ENCODE peak calls at places on chromosomes 16 and 17, in five cellular contexts. N, P, T, B and L are unnamed samples.

GRCh38 chr17:77182205-77182604 is 41.4 kb downstream of the SEC14L1 start:
- DNase-seq in N (no peak), P (no peak), T (no peak), B (no peak), L (no peak)

GRCh38 chr17:58324409-58325288 is 3.9 kb downstream of the TSPOAP1 start:
- DNase-seq in N (peak), P (no peak), T (peak), B (no peak), L (no peak)

GRCh38 chr16:76214856-76215255 is 62.3 kb upstream of the CNTNAP4 start:
- DNase-seq in N (no peak), P (no peak), T (no peak), B (no peak), L (no peak)

GRCh38 chr16:78503501-78504110 is 404.2 kb downstream of the WWOX start:
- DNase-seq in N (peak), P (peak), T (no peak), B (peak), L (no peak)

GRCh38 chr17:3594056-3594810 is 15.0 kb downstream of the TRPV1 start:
- DNase-seq in N (no peak), P (no peak), T (no peak), B (peak), L (no peak)

GRCh38 chr16:30535106-30535776 is 583 bp upstream of the ZNF747 start:
- DNase-seq in N (no peak), P (no peak), T (no peak), B (peak), L (no peak)

GRCh38 chr17:38888842-38889241 is 19.0 kb downstream of the LASP1 start:
- DNase-seq in N (no peak), P (no peak), T (no peak), B (no peak), L (no peak)

GRCh38 chr17:29140631-29141483 is 39.3 kb downstream of the MYO18A start:
- DNase-seq in N (no peak), P (no peak), T (peak), B (no peak), L (peak)

GRCh38 chr16:24423332-24423731 is 116.0 kb upstream of the RBBP6 start:
- DNase-seq in N (no peak), P (no peak), T (no peak), B (no peak), L (no peak)

GRCh38 chr16:58426095-58426494 is 33.8 kb downstream of the GINS3 start:
- DNase-seq in N (no peak), P (no peak), T (peak), B (no peak), L (peak)

GRCh38 chr16:11946433-11946832 is 4.6 kb upstream of the NPIPB2 start:
- DNase-seq in N (no peak), P (no peak), T (no peak), B (no peak), L (no peak)

GRCh38 chr17:78411241-78411855 is 32.9 kb downstream of the PGS1 start:
- DNase-seq in N (no peak), P (no peak), T (no peak), B (no peak), L (no peak)

DNA sequence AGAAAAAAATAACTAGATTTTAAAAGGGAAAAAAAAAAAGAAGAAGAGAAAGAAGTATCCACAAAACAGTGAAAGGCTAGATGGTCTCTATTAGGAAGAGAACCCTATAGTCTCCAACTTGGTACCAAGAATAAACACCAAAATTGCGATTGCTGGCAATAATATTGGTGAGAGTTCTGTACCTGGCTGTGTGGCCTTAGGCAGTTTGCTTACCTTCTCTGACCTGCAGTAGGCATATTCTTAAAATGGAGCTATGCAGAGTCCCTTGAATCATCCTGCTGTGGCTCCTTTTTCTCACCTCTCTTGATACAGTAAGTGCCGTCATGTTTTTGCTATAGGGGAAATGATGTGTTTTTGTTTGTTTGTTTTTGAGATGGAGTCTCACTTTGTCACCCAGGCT is 35.1 kb downstream of the BRCA1 start:
- DNase-seq in N (no peak), P (no peak), T (no peak), B (no peak), L (no peak)
- TF ChIP-seq CTCF in N (no peak), P (no peak), T (no peak), B (no peak), L (no peak)

GRCh38 chr16:86088816-86089215 is 189.9 kb downstream of the IRF8 start:
- DNase-seq in N (no peak), P (no peak), T (no peak), B (no peak), L (no peak)
- TF ChIP-seq CTCF in N (no peak), P (no peak), T (no peak), B (no peak), L (no peak)

DNA sequence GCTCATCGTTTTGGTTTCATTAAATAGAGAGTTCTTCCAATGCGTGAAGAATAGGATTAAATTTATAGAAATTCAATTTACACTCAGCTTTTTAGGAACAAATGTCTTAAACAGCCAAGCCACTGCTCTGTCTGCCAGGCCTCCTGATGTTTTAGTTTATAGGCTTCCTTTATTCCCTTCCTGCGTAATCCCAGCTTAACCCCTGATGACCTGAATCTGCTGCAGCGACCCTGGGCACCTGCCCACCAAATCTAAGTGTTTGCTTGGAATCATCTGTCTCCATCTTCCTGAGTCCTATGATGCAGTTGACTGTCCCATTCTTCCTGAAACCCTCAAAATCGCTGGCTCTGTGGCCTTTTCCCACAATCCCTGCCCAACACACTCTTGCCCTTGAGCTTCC is 179.9 kb downstream of the GSG1L start:
- DNase-seq in N (no peak), P (no peak), T (no peak), B (no peak), L (no peak)
- TF ChIP-seq CTCF in N (no peak), P (no peak), T (no peak), B (no peak), L (no peak)

GRCh38 chr16:26645629-26646028 is 421.1 kb upstream of the C16orf82 start:
- DNase-seq in N (no peak), P (no peak), T (no peak), B (no peak), L (no peak)
- TF ChIP-seq CTCF in N (peak), P (no peak), T (no peak), B (no peak), L (no peak)

GRCh38 chr17:74296548-74296936 is 22.5 kb downstream of the DNAI2 start:
- DNase-seq in N (peak), P (peak), T (no peak), B (peak), L (no peak)
- TF ChIP-seq CTCF in N (peak), P (peak), T (no peak), B (peak), L (peak)

DNA sequence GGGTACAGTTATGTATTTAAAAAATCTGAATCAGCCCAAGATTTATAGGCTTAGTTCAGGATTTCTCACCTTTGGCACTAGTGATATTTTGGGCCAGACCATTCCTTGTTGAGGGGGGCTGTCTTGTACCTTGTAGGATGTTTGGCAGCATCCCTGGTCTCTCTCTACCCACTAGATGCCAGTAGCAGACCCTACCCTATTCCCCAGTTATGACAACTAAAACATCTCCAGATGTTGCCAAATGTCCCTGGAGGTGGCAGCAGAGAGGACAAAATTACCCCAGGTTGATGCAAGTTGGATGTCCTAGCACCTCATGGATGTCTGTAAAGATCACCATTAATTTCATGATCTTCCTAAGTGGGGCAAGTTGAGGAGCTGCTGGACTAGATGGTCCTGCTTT is 45.8 kb downstream of the SYT17 start:
- DNase-seq in N (no peak), P (no peak), T (no peak), B (no peak), L (no peak)
- TF ChIP-seq CTCF in N (peak), P (no peak), T (peak), B (no peak), L (no peak)

GRCh38 chr17:31562447-31562846 is 171.0 kb downstream of the RAB11FIP4 start:
- DNase-seq in N (no peak), P (no peak), T (no peak), B (no peak), L (no peak)
- TF ChIP-seq CTCF in N (no peak), P (no peak), T (no peak), B (no peak), L (no peak)

DNA sequence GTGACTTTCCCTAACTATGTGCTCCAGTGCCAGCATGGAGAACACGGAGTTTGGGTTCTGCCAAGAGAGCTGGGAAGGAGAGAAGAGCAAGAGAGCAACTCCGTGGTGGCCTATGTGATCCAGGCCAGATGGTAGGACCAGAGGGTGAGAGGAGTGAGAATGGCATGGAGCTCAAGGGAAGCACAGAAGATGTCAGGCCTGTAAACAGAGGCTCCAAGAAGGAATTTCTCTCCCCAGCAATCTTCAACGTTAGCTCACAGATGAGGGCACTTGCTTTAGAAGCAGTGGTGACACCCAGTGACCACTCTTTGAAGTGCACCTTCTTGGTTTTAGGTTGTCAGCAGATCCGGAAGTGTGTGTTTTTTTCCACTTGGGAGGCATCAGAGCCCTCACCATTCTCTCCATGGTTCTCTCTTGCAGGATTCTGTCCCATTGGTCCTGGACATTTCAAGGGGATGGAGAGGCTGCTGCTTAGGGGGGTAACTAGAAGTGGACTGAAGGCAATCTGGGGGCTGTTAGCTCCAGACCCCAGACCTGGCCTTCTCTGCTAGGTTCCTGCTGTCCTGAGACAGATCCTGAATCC is 18.1 kb upstream of the TMEM98 start:
- DNase-seq in N (peak), P (peak), T (peak), B (peak), L (no peak)
- TF ChIP-seq CTCF in N (peak), P (peak), T (peak), B (peak), L (peak)